ENCODE peak calls at places on chromosomes 5 and 9, in six cellular contexts. Y is stimulated activated CD4-positive, alpha-beta T cell treated with anti-CD3 and anti-CD28 coated beads, Interleukin-15, amount 100 ng/mL, for 1 hour; B is Daoy; V is AG04450; F is KBM-7; U is heart left ventricle. E is an unnamed sample.

GRCh38 chr5:136246122-136246521 is 53.2 kb upstream of the SMIM32 start:
- DNase-seq in Y (no peak), B (no peak), V (no peak), F (no peak), U (no peak), E (no peak)

GRCh38 chr9:98807070-98807810 is at the start of gene GALNT12:
- DNase-seq in Y (peak; percentile 15), B (peak; percentile 63), V (no peak), F (peak; percentile 31), U (no peak), E (peak; percentile 51)

GRCh38 chr5:150352531-150353394 is 4.7 kb upstream of the TCOF1 start:
- DNase-seq in Y (no peak), B (no peak), V (no peak), F (no peak), U (no peak), E (no peak)

GRCh38 chr9:136119259-136120118 is 814 bp upstream of the TMEM250 start:
- DNase-seq in Y (no peak), B (peak; percentile 73), V (no peak), F (peak; percentile 55), U (peak; percentile 65), E (no peak)

GRCh38 chr5:67094476-67095300 is 101.9 kb downstream of the CD180 start:
- DNase-seq in Y (no peak), B (peak; percentile 16), V (peak; percentile 20), F (no peak), U (peak; percentile 20), E (no peak)

GRCh38 chr9:76370656-76371055 is 23.6 kb downstream of the RFK start:
- DNase-seq in Y (no peak), B (no peak), V (no peak), F (no peak), U (no peak), E (no peak)

GRCh38 chr5:132081458-132081857 is 7.9 kb downstream of the CSF2 start:
- DNase-seq in Y (no peak), B (no peak), V (no peak), F (no peak), U (no peak), E (no peak)

GRCh38 chr9:94082553-94082952 is 1.7 kb upstream of the PTPDC1 start:
- DNase-seq in Y (no peak), B (no peak), V (no peak), F (no peak), U (no peak), E (no peak)

GRCh38 chr9:37521111-37521510 is 35.4 kb downstream of the POLR1E start:
- DNase-seq in Y (no peak), B (no peak), V (no peak), F (no peak), U (no peak), E (no peak)

GRCh38 chr5:128074171-128074570 is 9.4 kb upstream of the SLC12A2 start:
- DNase-seq in Y (no peak), B (no peak), V (no peak), F (no peak), U (no peak), E (no peak)

GRCh38 chr5:169777112-169777511 is 140.0 kb downstream of the DOCK2 start:
- DNase-seq in Y (no peak), B (no peak), V (no peak), F (no peak), U (no peak), E (no peak)

GRCh38 chr9:83066771-83067170 is 3.8 kb upstream of the RASEF start:
- DNase-seq in Y (no peak), B (peak; percentile 91), V (peak; percentile 50), F (no peak), U (no peak), E (no peak)

GRCh38 chr9:29793970-29794369 is 2220.7 kb upstream of the C9orf72 start:
- DNase-seq in Y (no peak), B (no peak), V (no peak), F (no peak), U (no peak), E (no peak)

GRCh38 chr9:37669232-37669631 is 18.5 kb downstream of the FRMPD1 start:
- DNase-seq in Y (no peak), B (peak; percentile 26), V (no peak), F (no peak), U (no peak), E (no peak)

GRCh38 chr9:112764344-112764743 is 13.8 kb downstream of the SNX30 start:
- DNase-seq in Y (no peak), B (peak; percentile 48), V (peak; percentile 54), F (peak; percentile 20), U (no peak), E (no peak)

GRCh38 chr5:90473321-90474234 is 993 bp downstream of the MBLAC2 start:
- DNase-seq in Y (peak; percentile 5), B (peak; percentile 31), V (no peak), F (peak; percentile 61), U (peak; percentile 51), E (peak; percentile 46)

GRCh38 chr9:121201045-121201737 is 478 bp downstream of the RAB14 start:
- DNase-seq in Y (peak; percentile 15), B (peak; percentile 56), V (no peak), F (no peak), U (peak; percentile 57), E (no peak)

GRCh38 chr5:173781826-173782670 is 106.1 kb upstream of the CPEB4 start:
- DNase-seq in Y (peak; percentile 26), B (peak; percentile 86), V (peak; percentile 85), F (peak; percentile 52), U (peak; percentile 83), E (peak; percentile 35)

GRCh38 chr5:14118551-14119320 is 24.4 kb upstream of the TRIO start:
- DNase-seq in Y (no peak), B (no peak), V (no peak), F (peak; percentile 26), U (peak; percentile 57), E (peak; percentile 8)

GRCh38 chr5:43074987-43075318 is 34.8 kb upstream of the ANXA2R start:
- DNase-seq in Y (no peak), B (no peak), V (no peak), F (no peak), U (no peak), E (no peak)

GRCh38 chr9:114071197-114071795 is 6.8 kb downstream of the AMBP start:
- DNase-seq in Y (no peak), B (no peak), V (no peak), F (no peak), U (no peak), E (no peak)

GRCh38 chr5:62771331-62771730 is 192.7 kb downstream of the LRRC70 start:
- DNase-seq in Y (no peak), B (no peak), V (no peak), F (no peak), U (no peak), E (no peak)

GRCh38 chr5:148060309-148060708 is 3.5 kb upstream of the SPINK5 start:
- DNase-seq in Y (no peak), B (no peak), V (no peak), F (no peak), U (no peak), E (no peak)

GRCh38 chr9:69397384-69398214 is 72.6 kb downstream of the ENTREP1 start:
- DNase-seq in Y (no peak), B (no peak), V (no peak), F (no peak), U (no peak), E (no peak)

GRCh38 chr9:126113756-126114408 is 212.7 kb upstream of the MVB12B start:
- DNase-seq in Y (no peak), B (no peak), V (no peak), F (no peak), U (no peak), E (no peak)

GRCh38 chr9:113558632-113559502 is 95.3 kb downstream of the RGS3 start:
- DNase-seq in Y (no peak), B (peak; percentile 43), V (no peak), F (no peak), U (peak; percentile 95), E (peak; percentile 24)

GRCh38 chr9:121156263-121156731 is 45.4 kb downstream of the RAB14 start:
- DNase-seq in Y (no peak), B (peak; percentile 67), V (peak; percentile 72), F (peak; percentile 43), U (no peak), E (no peak)

GRCh38 chr9:105205787-105206511 is 38.5 kb upstream of the SLC44A1 start:
- DNase-seq in Y (no peak), B (no peak), V (peak; percentile 73), F (no peak), U (peak; percentile 68), E (peak; percentile 12)

GRCh38 chr9:134585746-134586706 is 55.6 kb upstream of the COL5A1 start:
- DNase-seq in Y (no peak), B (peak; percentile 95), V (no peak), F (no peak), U (no peak), E (no peak)

E was measured in hypothalamus.